ENCODE peak calls at places on chromosomes 11 and 22, in ten cellular contexts. B is breast epithelium, L is fibroblast of the aortic adventitia, W is adrenal gland, Y is lung, I is pancreas, A is foreskin fibroblast, V is tibial nerve, J is OCI-LY7, X is heart left ventricle. T is an unnamed sample.

GRCh38 chr11:22769081-22769480 is 60.5 kb downstream of the SVIP start:
- DNase-seq in B (no peak), L (no peak), W (no peak), Y (no peak), I (no peak), A (no peak), V (no peak), J (no peak), X (no peak), T (no peak)

GRCh38 chr11:59025097-59025496 is 61.0 kb upstream of the GLYATL1B start:
- DNase-seq in B (no peak), L (no peak), W (no peak), Y (no peak), I (no peak), A (no peak), V (no peak), J (no peak), X (no peak), T (no peak)

GRCh38 chr11:130650456-130651068 is 202.1 kb downstream of the ADAMTS15 start:
- DNase-seq in B (no peak), L (peak; percentile 54), W (no peak), Y (no peak), I (no peak), A (peak; percentile 53), V (no peak), J (no peak), X (no peak), T (no peak)

GRCh38 chr11:73313652-73314051 is 5.6 kb downstream of the ARHGEF17 start:
- DNase-seq in B (no peak), L (no peak), W (no peak), Y (no peak), I (no peak), A (no peak), V (no peak), J (no peak), X (no peak), T (no peak)

GRCh38 chr11:69343401-69344321 is 49.7 kb downstream of the MYEOV start:
- DNase-seq in B (peak; percentile 15), L (no peak), W (peak; percentile 9), Y (peak; percentile 15), I (peak; percentile 6), A (no peak), V (no peak), J (no peak), X (no peak), T (no peak)

GRCh38 chr11:34616830-34617504 is 3.9 kb upstream of the EHF start:
- DNase-seq in B (no peak), L (peak; percentile 32), W (no peak), Y (no peak), I (peak; percentile 50), A (no peak), V (no peak), J (no peak), X (peak; percentile 55), T (no peak)

GRCh38 chr11:1293619-1294015 is 15.8 kb downstream of the TOLLIP start:
- DNase-seq in B (peak; percentile 47), L (no peak), W (no peak), Y (no peak), I (no peak), A (no peak), V (no peak), J (no peak), X (peak; percentile 28), T (no peak)

GRCh38 chr22:30685178-30685577 is 9.5 kb upstream of the OSBP2 start:
- DNase-seq in B (no peak), L (no peak), W (no peak), Y (no peak), I (no peak), A (no peak), V (no peak), J (no peak), X (no peak), T (no peak)

GRCh38 chr22:48753752-48754517 is 1073.7 kb downstream of the BRD1 start:
- DNase-seq in B (no peak), L (no peak), W (peak; percentile 9), Y (peak; percentile 22), I (no peak), A (no peak), V (no peak), J (no peak), X (no peak), T (no peak)

GRCh38 chr11:60932605-60933346 is 8.5 kb downstream of the TMEM132A start:
- DNase-seq in B (no peak), L (no peak), W (no peak), Y (no peak), I (no peak), A (no peak), V (no peak), J (peak; percentile 82), X (no peak), T (no peak)

DNA sequence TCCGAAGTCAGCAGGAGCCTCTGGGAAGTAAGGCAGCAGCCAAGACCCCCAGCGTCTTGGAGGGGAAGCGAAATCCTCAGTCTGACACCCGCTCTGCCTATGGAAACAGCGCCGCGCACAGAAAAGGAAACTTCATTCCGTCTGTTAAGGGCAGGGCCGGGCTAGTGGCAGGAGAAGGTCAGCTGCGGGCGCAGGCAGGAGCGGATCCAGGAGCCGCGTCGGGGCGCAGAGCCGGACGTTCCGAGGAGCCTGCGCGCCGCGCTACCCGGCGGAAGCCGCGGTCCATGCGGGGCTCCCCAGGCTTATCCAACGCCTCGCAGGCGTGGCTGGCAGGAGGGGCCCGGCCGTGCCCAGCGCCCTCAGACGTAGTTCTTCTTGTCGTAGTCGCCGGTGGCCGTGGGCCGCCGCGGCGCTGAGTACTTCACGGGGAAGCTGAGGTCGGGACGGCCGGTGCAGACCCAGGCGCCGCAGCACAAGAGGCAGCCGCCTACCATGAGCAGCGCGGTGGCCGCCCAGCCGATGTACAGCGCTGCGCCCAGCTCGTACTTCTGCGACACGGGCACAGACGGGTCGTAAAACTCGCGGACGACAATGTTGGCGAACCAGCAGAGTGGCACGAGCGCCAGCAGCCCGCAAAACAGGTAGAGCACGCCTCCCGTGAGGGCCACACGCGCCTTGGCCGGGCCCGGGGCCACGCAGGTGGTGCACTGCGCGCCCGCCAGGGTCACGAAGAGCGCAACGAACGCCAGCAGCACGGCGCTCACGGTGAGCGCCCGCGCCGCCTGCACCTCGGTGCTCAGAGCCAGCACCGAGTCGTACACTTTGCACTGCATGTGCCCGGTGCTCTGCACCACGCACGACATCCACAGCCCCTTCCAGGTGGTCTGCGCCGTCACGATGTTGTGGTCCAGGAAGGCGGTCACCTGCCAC is 705 bp downstream of the CLDN5 start:
- DNase-seq in B (no peak), L (peak; percentile 23), W (no peak), Y (no peak), I (no peak), A (peak; percentile 29), V (no peak), J (no peak), X (no peak), T (no peak)
- H3K4me3 ChIP-seq in B (peak overlapping the region; percentile 65), L (peak overlapping the region; percentile 33), W (no peak overlapping the region), Y (peak overlapping the region; percentile 66), I (no peak overlapping the region), A (peak overlapping the region; percentile 22), V (peak overlapping the region; percentile 43), J (no peak overlapping the region), X (peak overlapping the region; percentile 70), T (peak overlapping the region; percentile 37)

GRCh38 chr22:35399114-35399677 is 744 bp upstream of the MCM5 start:
- DNase-seq in B (no peak), L (no peak), W (no peak), Y (no peak), I (no peak), A (no peak), V (no peak), J (peak; percentile 47), X (no peak), T (no peak)
- TF ChIP-seq CTCF in B (no peak), L (no peak), W (no peak), Y (no peak), I (no peak), A (no peak), V (no peak), J (peak; percentile 22), X (no peak), T (no peak)

GRCh38 chr11:86444981-86445380 is 70.3 kb downstream of the CCDC81 start:
- DNase-seq in B (no peak), L (no peak), W (no peak), Y (no peak), I (no peak), A (no peak), V (no peak), J (no peak), X (no peak), T (no peak)

GRCh38 chr11:86447763-86448480 is 73.2 kb downstream of the CCDC81 start:
- DNase-seq in B (no peak), L (no peak), W (no peak), Y (no peak), I (no peak), A (no peak), V (no peak), J (no peak), X (no peak), T (no peak)

GRCh38 chr11:86443415-86443814 is 68.7 kb downstream of the CCDC81 start:
- DNase-seq in B (no peak), L (no peak), W (no peak), Y (no peak), I (no peak), A (no peak), V (no peak), J (no peak), X (no peak), T (no peak)

GRCh38 chr11:86446924-86447285 is 72.2 kb downstream of the CCDC81 start:
- DNase-seq in B (no peak), L (no peak), W (no peak), Y (no peak), I (no peak), A (no peak), V (no peak), J (no peak), X (no peak), T (no peak)

DNA sequence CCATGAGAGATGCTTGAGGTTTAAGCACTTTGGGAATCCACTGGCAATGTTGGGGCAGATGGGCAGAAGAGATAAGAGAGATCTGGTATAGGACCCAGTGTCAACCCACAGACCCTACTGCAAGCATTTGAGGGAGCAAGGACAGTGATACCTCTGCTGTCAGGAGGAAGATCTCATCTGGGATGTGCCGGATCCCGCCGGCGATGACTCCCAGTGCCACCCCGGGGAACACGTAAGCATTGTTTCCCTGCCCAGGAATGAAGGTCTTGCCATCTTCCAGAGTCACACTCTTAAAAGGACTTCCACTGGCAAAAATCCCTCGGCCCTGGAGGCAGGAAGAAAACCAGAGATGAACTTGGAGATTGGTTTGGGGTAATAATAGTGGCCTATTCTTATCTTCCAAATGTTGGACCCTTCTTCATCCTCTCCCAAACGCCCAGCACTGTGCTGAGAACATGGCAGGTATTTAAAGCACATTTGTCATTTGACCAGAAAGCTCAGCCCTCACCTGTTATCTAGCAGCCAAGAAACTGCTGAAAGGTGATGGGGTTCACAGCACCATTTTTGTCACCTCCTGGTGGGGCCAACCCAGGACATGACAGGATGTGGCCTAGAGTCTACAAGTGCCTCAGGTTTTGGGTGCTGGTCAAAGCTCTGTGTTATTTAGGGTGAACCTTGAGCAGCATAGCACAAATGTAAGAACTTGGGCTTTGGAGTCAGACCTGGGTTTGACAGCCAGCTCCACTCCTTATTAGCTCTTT is 71.7 kb downstream of the CCDC81 start:
- DNase-seq in B (no peak), L (no peak), W (no peak), Y (no peak), I (no peak), A (no peak), V (no peak), J (no peak), X (no peak), T (no peak)
- H3K4me3 ChIP-seq in B (no peak overlapping the region), L (no peak overlapping the region), W (no peak overlapping the region), Y (no peak overlapping the region), I (no peak overlapping the region), A (no peak overlapping the region), V (no peak overlapping the region), J (no peak overlapping the region), X (no peak overlapping the region), T (no peak overlapping the region)

GRCh38 chr11:99117603-99118002 is 96.9 kb downstream of the CNTN5 start:
- DNase-seq in B (no peak), L (no peak), W (no peak), Y (no peak), I (no peak), A (no peak), V (no peak), J (no peak), X (no peak), T (no peak)
- TF ChIP-seq CTCF in B (no peak), L (no peak), W (no peak), Y (no peak), I (no peak), A (no peak), V (no peak), J (no peak), X (no peak), T (no peak)